ENCODE peak calls at places on chromosomes 4 and X, in six cellular contexts. One of them, this sample, is unnamed.

GRCh38 chrX:16827225-16827624 is 41.0 kb downstream of the TXLNG start:
- DNase-seq in Caco-2: no peak
- DNase-seq in mesenchymal stem cell: no peak
- DNase-seq in neural progenitor cell: no peak
- DNase-seq in heart left ventricle: no peak
- DNase-seq in coronary artery: no peak
- DNase-seq in this sample: no peak

GRCh38 chr4:6092971-6093370 is 74.7 kb upstream of the C4orf50 start:
- DNase-seq in Caco-2: no peak
- DNase-seq in mesenchymal stem cell: no peak
- DNase-seq in neural progenitor cell: no peak
- DNase-seq in heart left ventricle: no peak
- DNase-seq in coronary artery: no peak
- DNase-seq in this sample: peak; percentile 16

GRCh38 chrX:53091354-53091753 is 2.6 kb upstream of the KANTR start:
- DNase-seq in Caco-2: no peak
- DNase-seq in mesenchymal stem cell: no peak
- DNase-seq in neural progenitor cell: no peak
- DNase-seq in heart left ventricle: no peak
- DNase-seq in coronary artery: no peak
- DNase-seq in this sample: no peak

GRCh38 chr4:67122029-67122428 is 423.3 kb downstream of the CENPC start:
- DNase-seq in Caco-2: peak; percentile 41
- DNase-seq in mesenchymal stem cell: peak; percentile 19
- DNase-seq in neural progenitor cell: peak; percentile 52
- DNase-seq in heart left ventricle: no peak
- DNase-seq in coronary artery: no peak
- DNase-seq in this sample: peak; percentile 14

GRCh38 chr4:104967034-104967401 is 179.7 kb upstream of the TET2 start:
- DNase-seq in Caco-2: peak; percentile 6
- DNase-seq in mesenchymal stem cell: no peak
- DNase-seq in neural progenitor cell: no peak
- DNase-seq in heart left ventricle: no peak
- DNase-seq in coronary artery: no peak
- DNase-seq in this sample: no peak

GRCh38 chrX:24014388-24015018 is 12.5 kb downstream of the KLHL15 start:
- DNase-seq in Caco-2: no peak
- DNase-seq in mesenchymal stem cell: peak; percentile 12
- DNase-seq in neural progenitor cell: no peak
- DNase-seq in heart left ventricle: no peak
- DNase-seq in coronary artery: no peak
- DNase-seq in this sample: no peak

GRCh38 chrX:39813631-39814246 is 284.0 kb downstream of the BCOR start:
- DNase-seq in Caco-2: no peak
- DNase-seq in mesenchymal stem cell: peak; percentile 50
- DNase-seq in neural progenitor cell: no peak
- DNase-seq in heart left ventricle: peak; percentile 78
- DNase-seq in coronary artery: peak; percentile 95
- DNase-seq in this sample: no peak

GRCh38 chr4:82561745-82562552 is at the start of gene TMEM150C:
- DNase-seq in Caco-2: peak; percentile 69
- DNase-seq in mesenchymal stem cell: peak; percentile 36
- DNase-seq in neural progenitor cell: peak; percentile 84
- DNase-seq in heart left ventricle: peak; percentile 70
- DNase-seq in coronary artery: no peak
- DNase-seq in this sample: no peak

GRCh38 chr4:8765631-8766590 is 105.7 kb downstream of the HMX1 start:
- DNase-seq in Caco-2: no peak
- DNase-seq in mesenchymal stem cell: no peak
- DNase-seq in neural progenitor cell: no peak
- DNase-seq in heart left ventricle: peak; percentile 37
- DNase-seq in coronary artery: peak; percentile 65
- DNase-seq in this sample: no peak

GRCh38 chr4:123390846-123391456 is 5.6 kb upstream of the SPRY1 start:
- DNase-seq in Caco-2: peak; percentile 26
- DNase-seq in mesenchymal stem cell: no peak
- DNase-seq in neural progenitor cell: no peak
- DNase-seq in heart left ventricle: no peak
- DNase-seq in coronary artery: no peak
- DNase-seq in this sample: peak; percentile 39

GRCh38 chr4:186128842-186129241 is 24.3 kb downstream of the FAM149A start:
- DNase-seq in Caco-2: no peak
- DNase-seq in mesenchymal stem cell: no peak
- DNase-seq in neural progenitor cell: no peak
- DNase-seq in heart left ventricle: no peak
- DNase-seq in coronary artery: no peak
- DNase-seq in this sample: no peak

GRCh38 chr4:116180056-116180690 is 905.2 kb downstream of the TRAM1L1 start:
- DNase-seq in Caco-2: no peak
- DNase-seq in mesenchymal stem cell: peak; percentile 69
- DNase-seq in neural progenitor cell: peak; percentile 17
- DNase-seq in heart left ventricle: no peak
- DNase-seq in coronary artery: no peak
- DNase-seq in this sample: no peak

GRCh38 chrX:100895365-100896075 is 21.4 kb upstream of the NOX1 start:
- DNase-seq in Caco-2: peak; percentile 53
- DNase-seq in mesenchymal stem cell: peak; percentile 42
- DNase-seq in neural progenitor cell: peak; percentile 57
- DNase-seq in heart left ventricle: no peak
- DNase-seq in coronary artery: no peak
- DNase-seq in this sample: peak; percentile 14

GRCh38 chrX:17861496-17862011 is 456 bp upstream of the RAI2 start:
- DNase-seq in Caco-2: no peak
- DNase-seq in mesenchymal stem cell: no peak
- DNase-seq in neural progenitor cell: no peak
- DNase-seq in heart left ventricle: no peak
- DNase-seq in coronary artery: no peak
- DNase-seq in this sample: no peak
- H3K4me3 ChIP-seq in Caco-2: peak overlapping the region; percentile 33
- H3K4me3 ChIP-seq in mesenchymal stem cell: no peak overlapping the region
- H3K4me3 ChIP-seq in neural progenitor cell: peak overlapping the region; percentile 45
- H3K4me3 ChIP-seq in heart left ventricle: peak overlapping the region; percentile 52
- H3K4me3 ChIP-seq in coronary artery: peak overlapping the region; percentile 81
- H3K4me3 ChIP-seq in this sample: no peak overlapping the region

GRCh38 chrX:104306180-104306579 is 51.4 kb upstream of the ESX1 start:
- DNase-seq in Caco-2: no peak
- DNase-seq in mesenchymal stem cell: no peak
- DNase-seq in neural progenitor cell: no peak
- DNase-seq in heart left ventricle: no peak
- DNase-seq in coronary artery: no peak
- DNase-seq in this sample: no peak

GRCh38 chrX:104307341-104307740 is 52.6 kb upstream of the ESX1 start:
- DNase-seq in Caco-2: no peak
- DNase-seq in mesenchymal stem cell: no peak
- DNase-seq in neural progenitor cell: no peak
- DNase-seq in heart left ventricle: no peak
- DNase-seq in coronary artery: no peak
- DNase-seq in this sample: no peak

GRCh38 chrX:104309169-104309568 is 54.4 kb upstream of the ESX1 start:
- DNase-seq in Caco-2: peak; percentile 0
- DNase-seq in mesenchymal stem cell: no peak
- DNase-seq in neural progenitor cell: peak; percentile 17
- DNase-seq in heart left ventricle: no peak
- DNase-seq in coronary artery: no peak
- DNase-seq in this sample: no peak

GRCh38 chrX:104310657-104311056 is 55.9 kb upstream of the ESX1 start:
- DNase-seq in Caco-2: no peak
- DNase-seq in mesenchymal stem cell: no peak
- DNase-seq in neural progenitor cell: no peak
- DNase-seq in heart left ventricle: no peak
- DNase-seq in coronary artery: no peak
- DNase-seq in this sample: no peak

DNA sequence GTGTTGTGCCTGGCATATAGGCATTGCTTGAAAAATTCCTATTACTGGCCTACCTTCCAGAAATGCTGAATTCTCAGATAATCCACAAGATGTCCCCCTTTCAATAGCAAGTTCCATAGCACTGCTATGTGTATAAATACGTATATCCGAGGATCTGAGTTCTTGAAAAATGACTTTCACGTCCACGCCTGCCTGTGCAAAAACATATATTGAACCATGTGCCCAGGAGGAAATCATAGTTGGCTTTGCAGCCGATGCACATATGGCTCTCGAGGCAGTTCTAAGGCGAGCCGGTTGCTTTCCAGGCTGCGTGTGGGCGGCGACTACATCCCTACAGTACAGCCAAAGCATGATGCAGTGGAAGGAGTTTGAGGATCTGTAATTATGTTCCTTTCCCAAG is 55.4 kb upstream of the ESX1 start:
- DNase-seq in Caco-2: peak; percentile 1
- DNase-seq in mesenchymal stem cell: peak; percentile 51
- DNase-seq in neural progenitor cell: no peak
- DNase-seq in heart left ventricle: no peak
- DNase-seq in coronary artery: no peak
- DNase-seq in this sample: no peak
- H3K4me3 ChIP-seq in Caco-2: no peak overlapping the region
- H3K4me3 ChIP-seq in mesenchymal stem cell: peak overlapping the region; percentile 65
- H3K4me3 ChIP-seq in neural progenitor cell: no peak overlapping the region
- H3K4me3 ChIP-seq in heart left ventricle: no peak overlapping the region
- H3K4me3 ChIP-seq in coronary artery: peak overlapping the region; percentile 48
- H3K4me3 ChIP-seq in this sample: no peak overlapping the region

DNA sequence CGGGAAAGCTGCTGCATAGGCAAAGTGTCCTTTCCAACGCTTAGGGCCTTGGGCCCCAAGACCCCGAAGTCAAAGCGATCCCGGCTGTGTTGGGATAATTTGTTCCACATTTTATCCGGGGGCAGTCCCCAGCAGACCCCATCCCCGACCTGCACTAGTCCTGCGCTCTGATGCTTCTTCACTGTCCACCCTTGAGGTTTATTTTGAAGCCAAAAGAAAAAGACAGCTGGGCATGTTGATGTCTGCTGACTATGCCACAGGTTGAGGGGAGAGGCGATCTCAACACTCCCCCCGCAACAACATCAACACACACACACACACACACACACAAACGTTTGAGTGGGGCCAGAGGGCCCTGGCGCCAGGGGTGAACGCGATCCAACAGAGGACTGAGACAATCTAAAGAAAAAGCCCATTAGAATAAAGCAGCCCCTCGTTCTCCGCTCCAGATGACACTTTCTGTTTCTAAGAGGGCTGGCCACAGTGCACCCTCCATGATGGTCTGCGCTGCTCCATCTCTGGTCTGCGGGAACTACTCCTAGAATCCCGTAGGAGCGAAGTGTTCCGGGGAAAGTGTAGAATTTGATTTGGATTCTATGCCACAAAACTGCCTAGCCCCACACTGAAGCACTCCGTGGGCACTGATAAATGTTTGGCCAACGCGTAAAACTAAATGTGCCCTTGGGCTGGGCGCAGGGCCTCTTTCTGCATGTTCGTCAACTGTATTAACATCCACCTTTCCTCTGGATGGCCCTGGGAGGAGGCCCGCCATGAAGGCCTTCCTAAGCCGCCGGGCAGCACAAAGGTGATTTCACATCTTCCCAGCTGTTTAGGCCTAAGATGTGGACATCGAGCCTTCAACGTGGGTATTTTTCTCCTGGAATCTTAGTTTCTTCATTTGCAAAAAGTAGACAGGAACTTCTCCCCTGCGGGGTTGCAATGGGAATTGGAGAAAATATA is 2.4 kb downstream of the MSX1 start:
- DNase-seq in Caco-2: no peak
- DNase-seq in mesenchymal stem cell: no peak
- DNase-seq in neural progenitor cell: peak; percentile 47
- DNase-seq in heart left ventricle: peak; percentile 17
- DNase-seq in coronary artery: no peak
- DNase-seq in this sample: no peak
- H3K4me3 ChIP-seq in Caco-2: peak overlapping the region; percentile 93
- H3K4me3 ChIP-seq in mesenchymal stem cell: peak overlapping the region; percentile 95
- H3K4me3 ChIP-seq in neural progenitor cell: no peak overlapping the region
- H3K4me3 ChIP-seq in heart left ventricle: peak overlapping the region; percentile 65
- H3K4me3 ChIP-seq in coronary artery: peak overlapping the region; percentile 83
- H3K4me3 ChIP-seq in this sample: no peak overlapping the region

GRCh38 chrX:73852022-73852421 is 289.0 kb downstream of the CHIC1 start:
- DNase-seq in Caco-2: no peak
- DNase-seq in mesenchymal stem cell: no peak
- DNase-seq in neural progenitor cell: no peak
- DNase-seq in heart left ventricle: no peak
- DNase-seq in coronary artery: no peak
- DNase-seq in this sample: no peak
- H3K4me3 ChIP-seq in Caco-2: no peak overlapping the region
- H3K4me3 ChIP-seq in mesenchymal stem cell: peak overlapping the region; percentile 85
- H3K4me3 ChIP-seq in neural progenitor cell: no peak overlapping the region
- H3K4me3 ChIP-seq in heart left ventricle: peak overlapping the region; percentile 78
- H3K4me3 ChIP-seq in coronary artery: peak overlapping the region; percentile 65
- H3K4me3 ChIP-seq in this sample: no peak overlapping the region

GRCh38 chr4:38675167-38676121 is 11.4 kb downstream of the KLF3 start:
- DNase-seq in Caco-2: peak; percentile 79
- DNase-seq in mesenchymal stem cell: peak; percentile 87
- DNase-seq in neural progenitor cell: peak; percentile 90
- DNase-seq in heart left ventricle: no peak
- DNase-seq in coronary artery: no peak
- DNase-seq in this sample: peak; percentile 79
- H3K4me3 ChIP-seq in Caco-2: no peak overlapping the region
- H3K4me3 ChIP-seq in mesenchymal stem cell: peak overlapping the region; percentile 49
- H3K4me3 ChIP-seq in neural progenitor cell: no peak overlapping the region
- H3K4me3 ChIP-seq in heart left ventricle: no peak overlapping the region
- H3K4me3 ChIP-seq in coronary artery: peak overlapping the region; percentile 56
- H3K4me3 ChIP-seq in this sample: no peak overlapping the region

GRCh38 chrX:75522565-75523411 is at the start of gene ZDHHC15:
- DNase-seq in Caco-2: no peak
- DNase-seq in mesenchymal stem cell: no peak
- DNase-seq in neural progenitor cell: peak; percentile 65
- DNase-seq in heart left ventricle: peak; percentile 73
- DNase-seq in coronary artery: peak; percentile 80
- DNase-seq in this sample: peak; percentile 66
- H3K4me3 ChIP-seq in Caco-2: no peak within 1 kb of the TSS
- H3K4me3 ChIP-seq in mesenchymal stem cell: peak within 1 kb of the TSS; percentile 80
- H3K4me3 ChIP-seq in neural progenitor cell: peak within 1 kb of the TSS; percentile 67
- H3K4me3 ChIP-seq in heart left ventricle: peak within 1 kb of the TSS; percentile 56
- H3K4me3 ChIP-seq in coronary artery: peak within 1 kb of the TSS; percentile 71
- H3K4me3 ChIP-seq in this sample: peak within 1 kb of the TSS; percentile 69

GRCh38 chrX:77788050-77788449 is 2.0 kb upstream of the ATRX start:
- DNase-seq in Caco-2: peak; percentile 35
- DNase-seq in mesenchymal stem cell: peak; percentile 15
- DNase-seq in neural progenitor cell: no peak
- DNase-seq in heart left ventricle: no peak
- DNase-seq in coronary artery: no peak
- DNase-seq in this sample: no peak
- H3K4me3 ChIP-seq in Caco-2: no peak overlapping the region
- H3K4me3 ChIP-seq in mesenchymal stem cell: peak overlapping the region; percentile 34
- H3K4me3 ChIP-seq in neural progenitor cell: no peak overlapping the region
- H3K4me3 ChIP-seq in heart left ventricle: peak overlapping the region; percentile 46
- H3K4me3 ChIP-seq in coronary artery: peak overlapping the region; percentile 30
- H3K4me3 ChIP-seq in this sample: no peak overlapping the region

GRCh38 chr4:121876070-121876469 is 5.8 kb upstream of the BBS7 start:
- DNase-seq in Caco-2: no peak
- DNase-seq in mesenchymal stem cell: no peak
- DNase-seq in neural progenitor cell: no peak
- DNase-seq in heart left ventricle: no peak
- DNase-seq in coronary artery: no peak
- DNase-seq in this sample: no peak
- H3K4me3 ChIP-seq in Caco-2: no peak overlapping the region
- H3K4me3 ChIP-seq in mesenchymal stem cell: no peak overlapping the region
- H3K4me3 ChIP-seq in neural progenitor cell: no peak overlapping the region
- H3K4me3 ChIP-seq in heart left ventricle: no peak overlapping the region
- H3K4me3 ChIP-seq in coronary artery: no peak overlapping the region
- H3K4me3 ChIP-seq in this sample: no peak overlapping the region

This sample was measured in Jurkat, Clone E6-1.